ENCODE peak calls at places on chromosomes 12 and 14, in nine cellular contexts. M is NCI-H2081, L is NCI-H1417, Q is PC-9, J is T-helper 1 cell, W is HFF-Myc, I is amniotic stem cell, V is KBM-7, Z is pons. P is an unnamed sample.

GRCh38 chr14:55519473-55520080 is 60.4 kb upstream of the KTN1 start:
- DNase-seq in M (no peak), L (no peak), Q (no peak), J (no peak), W (no peak), I (no peak), V (no peak), Z (no peak), P (no peak)

GRCh38 chr12:106552228-106552627 is 30.6 kb upstream of the RFX4 start:
- DNase-seq in M (no peak), L (no peak), Q (no peak), J (no peak), W (no peak), I (no peak), V (no peak), Z (no peak), P (no peak)

GRCh38 chr12:96472384-96472783 is 17.0 kb upstream of the CFAP54 start:
- DNase-seq in M (no peak), L (no peak), Q (no peak), J (no peak), W (no peak), I (no peak), V (no peak), Z (no peak), P (no peak)

GRCh38 chr14:57382283-57382682 is 8.1 kb upstream of the NAA30 start:
- DNase-seq in M (no peak), L (no peak), Q (no peak), J (no peak), W (peak; percentile 61), I (no peak), V (no peak), Z (no peak), P (peak; percentile 67)

GRCh38 chr12:108884116-108885012 is 4.5 kb downstream of the DAO start:
- DNase-seq in M (peak; percentile 11), L (peak; percentile 58), Q (peak; percentile 20), J (peak; percentile 48), W (peak; percentile 6), I (no peak), V (peak; percentile 69), Z (no peak), P (peak; percentile 18)

GRCh38 chr12:103969391-103969790 is 3.7 kb downstream of the TDG start:
- DNase-seq in M (no peak), L (no peak), Q (no peak), J (no peak), W (no peak), I (peak; percentile 7), V (no peak), Z (no peak), P (peak; percentile 76)

GRCh38 chr14:92759300-92759678 is 10.9 kb upstream of the LGMN start:
- DNase-seq in M (no peak), L (peak; percentile 13), Q (peak; percentile 37), J (no peak), W (peak; percentile 45), I (no peak), V (peak; percentile 69), Z (no peak), P (no peak)

GRCh38 chr12:12404297-12404696 is 47.4 kb downstream of the BORCS5 start:
- DNase-seq in M (no peak), L (no peak), Q (no peak), J (no peak), W (no peak), I (no peak), V (no peak), Z (no peak), P (no peak)

GRCh38 chr12:107472308-107472707 is 213.3 kb upstream of the PWP1 start:
- DNase-seq in M (no peak), L (no peak), Q (no peak), J (no peak), W (no peak), I (no peak), V (no peak), Z (no peak), P (no peak)

GRCh38 chr14:93041002-93041401 is 74.7 kb downstream of the ITPK1 start:
- DNase-seq in M (no peak), L (no peak), Q (no peak), J (no peak), W (no peak), I (no peak), V (no peak), Z (no peak), P (no peak)

GRCh38 chr14:101559624-101560533 is 1.4 kb upstream of the DIO3 start:
- DNase-seq in M (no peak), L (no peak), Q (no peak), J (no peak), W (no peak), I (no peak), V (no peak), Z (no peak), P (peak; percentile 50)

GRCh38 chr14:67357583-67358354 is 1.8 kb downstream of the ATP6V1D start:
- DNase-seq in M (no peak), L (peak; percentile 11), Q (no peak), J (no peak), W (no peak), I (no peak), V (no peak), Z (no peak), P (no peak)

GRCh38 chr14:56244138-56244789 is 126.1 kb downstream of the PELI2 start:
- DNase-seq in M (no peak), L (no peak), Q (no peak), J (no peak), W (peak; percentile 19), I (peak; percentile 70), V (peak; percentile 42), Z (no peak), P (peak; percentile 94)

GRCh38 chr12:111046896-111047295 is 126.5 kb upstream of the MYL2 start:
- DNase-seq in M (no peak), L (no peak), Q (no peak), J (no peak), W (no peak), I (no peak), V (no peak), Z (no peak), P (no peak)

GRCh38 chr14:68631058-68631690 is 161.7 kb downstream of the ZFP36L1 start:
- DNase-seq in M (no peak), L (no peak), Q (no peak), J (no peak), W (no peak), I (no peak), V (no peak), Z (no peak), P (no peak)

GRCh38 chr14:23403139-23403438 is 5.0 kb downstream of the MYH6 start:
- DNase-seq in M (no peak), L (no peak), Q (no peak), J (no peak), W (no peak), I (no peak), V (no peak), Z (no peak), P (no peak)

GRCh38 chr14:46322730-46323425 is 328.7 kb downstream of the RPL10L start:
- DNase-seq in M (no peak), L (no peak), Q (no peak), J (no peak), W (no peak), I (no peak), V (no peak), Z (no peak), P (no peak)

GRCh38 chr12:20463920-20464524 is 95.7 kb downstream of the PDE3A start:
- DNase-seq in M (no peak), L (peak; percentile 60), Q (no peak), J (no peak), W (no peak), I (no peak), V (peak; percentile 18), Z (peak; percentile 35), P (peak; percentile 47)

GRCh38 chr14:34872822-34873590 is 2.2 kb downstream of the BAZ1A start:
- DNase-seq in M (no peak), L (no peak), Q (peak; percentile 1), J (no peak), W (no peak), I (peak; percentile 69), V (no peak), Z (peak; percentile 82), P (peak; percentile 40)

GRCh38 chr12:57694459-57695019 is 607 bp downstream of the OS9 start:
- DNase-seq in M (no peak), L (peak; percentile 73), Q (no peak), J (no peak), W (no peak), I (no peak), V (no peak), Z (peak; percentile 17), P (peak; percentile 25)

GRCh38 chr12:7354521-7354920 is 50.6 kb downstream of the ACSM4 start:
- DNase-seq in M (no peak), L (no peak), Q (no peak), J (no peak), W (no peak), I (no peak), V (no peak), Z (no peak), P (no peak)

GRCh38 chr12:111435661-111436201 is 30.0 kb downstream of the SH2B3 start:
- DNase-seq in M (no peak), L (no peak), Q (no peak), J (no peak), W (no peak), I (no peak), V (no peak), Z (no peak), P (peak; percentile 40)

GRCh38 chr12:121288158-121288848 is 8.2 kb downstream of the CAMKK2 start:
- DNase-seq in M (no peak), L (no peak), Q (no peak), J (no peak), W (no peak), I (no peak), V (peak; percentile 26), Z (no peak), P (no peak)

GRCh38 chr12:74424778-74425177 is 112.9 kb upstream of the ATXN7L3B start:
- DNase-seq in M (no peak), L (peak; percentile 43), Q (no peak), J (no peak), W (no peak), I (no peak), V (no peak), Z (peak; percentile 82), P (no peak)

P was measured in fibroblast of lung.